ENCODE peak calls at places on chromosomes 5 and 9, in six cellular contexts. W, H, B, C, I and Z are unnamed samples.

GRCh38 chr5:131212471-131213021 is 41.8 kb downstream of the LYRM7 start:
- DNase-seq in I (peak; percentile 94), B (no peak), H (no peak), C (no peak), W (no peak), Z (no peak)

GRCh38 chr5:74312746-74313145 is 327.8 kb downstream of the ENC1 start:
- DNase-seq in C (no peak), H (no peak), I (no peak), W (peak; percentile 63), B (no peak), Z (no peak)

GRCh38 chr9:104868687-104869404 is 59.1 kb downstream of the ABCA1 start:
- DNase-seq in I (no peak), W (peak; percentile 91), H (no peak), C (peak; percentile 37), B (peak; percentile 27), Z (peak; percentile 55)

GRCh38 chr5:150155258-150156032 is at the start of gene PDGFRB:
- DNase-seq in H (no peak), B (peak; percentile 60), W (peak; percentile 89), I (no peak), C (peak; percentile 88), Z (no peak)

GRCh38 chr5:120631611-120632010 is 167.5 kb downstream of the PRR16 start:
- DNase-seq in I (no peak), B (no peak), H (no peak), C (no peak), W (no peak), Z (no peak)

GRCh38 chr9:22863736-22864135 is 417.1 kb downstream of the DMRTA1 start:
- DNase-seq in C (no peak), I (no peak), W (no peak), H (no peak), B (no peak), Z (no peak)

GRCh38 chr9:37656936-37657335 is 6.2 kb downstream of the FRMPD1 start:
- DNase-seq in I (no peak), H (no peak), B (no peak), W (no peak), C (no peak), Z (no peak)

GRCh38 chr5:150515446-150515845 is 7.5 kb downstream of the NDST1 start:
- DNase-seq in C (no peak), I (no peak), H (no peak), W (peak; percentile 83), B (no peak), Z (peak; percentile 62)

GRCh38 chr5:142844881-142845280 is 74.7 kb downstream of the ARHGAP26 start:
- DNase-seq in C (no peak), I (no peak), W (no peak), H (no peak), B (no peak), Z (no peak)

GRCh38 chr5:170226138-170226435 is 6.7 kb upstream of the C5orf58 start:
- DNase-seq in H (no peak), W (no peak), C (no peak), I (no peak), B (no peak), Z (no peak)

GRCh38 chr9:87437966-87438365 is 59.7 kb upstream of the DAPK1 start:
- DNase-seq in I (no peak), H (no peak), C (no peak), W (no peak), B (no peak), Z (no peak)

GRCh38 chr9:115326461-115326860 is 208.5 kb upstream of the TNC start:
- DNase-seq in I (no peak), C (no peak), H (no peak), W (no peak), B (no peak), Z (no peak)

GRCh38 chr5:73591698-73592501 is 26.4 kb downstream of the UTP15 start:
- DNase-seq in C (peak; percentile 19), I (no peak), H (no peak), B (no peak), W (peak; percentile 79), Z (no peak)

GRCh38 chr5:81965510-81965909 is 6.3 kb upstream of the ATG10 start:
- DNase-seq in H (no peak), C (no peak), B (no peak), I (no peak), W (no peak), Z (no peak)
- TF ChIP-seq SMC3 in H (no peak), C (no peak), B (no peak), I (no peak), W (no peak), Z (no peak)

GRCh38 chr9:18675973-18676372 is 202.0 kb downstream of the ADAMTSL1 start:
- DNase-seq in H (no peak), I (no peak), B (no peak), C (no peak), W (no peak), Z (no peak)

GRCh38 chr9:18672706-18673105 is 198.8 kb downstream of the ADAMTSL1 start:
- DNase-seq in I (no peak), C (no peak), W (peak; percentile 19), B (no peak), H (no peak), Z (no peak)

GRCh38 chr9:18675345-18675744 is 201.4 kb downstream of the ADAMTSL1 start:
- DNase-seq in W (peak; percentile 19), I (no peak), C (no peak), B (no peak), H (no peak), Z (no peak)

GRCh38 chr9:18676501-18676900 is 202.5 kb downstream of the ADAMTSL1 start:
- DNase-seq in I (no peak), H (no peak), W (no peak), B (no peak), C (no peak), Z (no peak)

DNA sequence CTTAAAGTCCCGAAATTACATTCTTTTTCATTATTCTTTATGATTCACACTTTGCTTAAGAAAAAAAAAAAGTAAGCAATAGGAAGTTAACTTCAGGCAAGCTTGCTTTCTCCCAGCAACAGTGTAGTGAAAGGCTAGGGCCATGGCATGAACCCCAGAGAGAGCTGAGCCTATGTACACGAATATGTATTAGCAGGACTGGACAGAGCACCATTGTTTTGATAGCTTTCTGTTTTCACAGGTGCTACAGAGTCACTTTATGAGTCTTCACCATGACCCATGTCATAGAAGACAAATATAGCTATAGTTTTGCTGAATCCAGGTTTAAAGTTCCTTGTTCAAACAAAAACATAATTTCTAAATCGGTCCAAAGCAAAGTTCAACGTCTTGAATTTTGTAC is 199.2 kb downstream of the ADAMTSL1 start:
- DNase-seq in C (no peak), B (no peak), W (no peak), I (no peak), H (no peak), Z (no peak)
- TF ChIP-seq SMC3 in C (no peak), B (no peak), W (no peak), I (no peak), H (no peak), Z (no peak)

DNA sequence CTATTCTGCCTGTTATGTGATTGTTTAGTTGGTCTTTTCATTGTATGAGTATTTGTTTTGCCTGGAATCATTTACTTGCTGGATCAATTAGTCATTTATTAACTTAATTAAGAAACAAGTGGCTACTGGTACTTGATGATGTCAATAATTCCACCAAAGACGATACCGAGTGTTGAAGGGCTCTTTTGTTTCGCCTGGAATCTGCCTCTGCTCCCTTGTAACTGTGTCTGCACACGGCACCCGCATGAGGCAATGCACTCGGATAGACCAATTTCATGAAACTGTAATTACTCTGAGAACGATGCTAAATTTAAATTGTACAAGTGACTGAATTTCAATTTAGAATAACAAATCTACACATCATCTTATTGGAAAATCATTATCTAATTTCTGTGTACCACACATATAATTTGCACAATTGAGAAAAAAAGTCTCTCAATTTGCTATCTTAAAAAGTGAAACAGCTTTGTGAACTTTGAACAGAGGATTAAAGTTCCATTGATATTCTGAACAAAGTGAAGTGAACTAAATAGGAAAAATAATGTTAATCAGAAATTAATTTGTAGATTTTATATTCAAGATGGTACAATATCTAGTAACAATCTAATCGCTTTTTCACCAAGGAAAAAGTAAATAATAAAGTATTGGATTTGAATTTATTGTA is 143.2 kb downstream of the CTNND2 start:
- DNase-seq in H (no peak), I (no peak), C (no peak), W (no peak), B (no peak), Z (no peak)
- TF ChIP-seq SMC3 in H (no peak), I (no peak), C (no peak), W (no peak), B (no peak), Z (no peak)

GRCh38 chr5:65566505-65566904 is 3.4 kb downstream of the PPWD1 start:
- DNase-seq in C (no peak), H (no peak), I (no peak), W (no peak), B (no peak), Z (no peak)
- TF ChIP-seq SMC3 in C (no peak), H (no peak), I (no peak), W (no peak), B (no peak), Z (no peak)

DNA sequence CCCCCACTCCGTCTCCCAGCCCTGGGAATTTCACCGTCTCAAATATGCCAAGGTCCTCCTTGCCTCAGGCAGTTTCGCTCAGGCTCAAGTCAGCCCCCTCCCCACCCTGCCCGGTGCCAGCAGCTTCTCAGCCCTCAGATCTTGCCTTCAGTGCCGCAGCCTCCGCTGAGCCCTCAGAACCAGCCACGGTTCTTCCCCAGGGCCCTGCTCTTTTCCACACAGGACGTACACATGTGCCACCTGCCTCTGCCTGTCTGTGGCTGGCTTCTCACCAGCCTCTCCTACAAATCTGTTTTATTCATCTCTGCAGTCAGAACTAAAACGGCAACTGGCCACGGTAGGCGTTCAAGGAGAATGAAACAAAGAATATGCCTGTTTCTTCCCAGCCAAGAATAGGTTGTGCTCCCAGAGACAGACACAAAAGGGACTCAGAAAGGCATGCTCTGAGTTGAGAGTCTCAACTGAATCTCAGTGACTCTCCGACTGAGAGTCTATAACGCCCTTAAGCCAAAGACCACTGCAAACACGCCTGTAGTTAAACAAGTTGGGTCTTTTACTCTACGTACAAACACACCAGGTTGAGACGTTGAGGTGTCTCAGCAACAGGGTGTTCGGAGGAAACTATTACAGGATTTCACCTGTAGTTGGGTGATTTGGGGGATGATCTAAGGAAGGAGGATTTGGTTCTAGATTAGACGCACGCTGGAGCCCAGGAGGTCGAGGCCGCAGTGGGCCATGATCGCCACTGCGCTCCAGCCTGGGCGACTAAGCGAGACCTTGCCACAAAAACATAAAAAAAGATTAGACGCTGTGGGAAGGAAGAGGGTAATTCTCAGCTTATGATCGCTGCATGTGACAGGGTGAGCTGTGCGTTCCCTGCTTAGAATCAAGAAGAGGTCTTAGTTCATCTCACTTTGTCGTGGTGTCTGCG is 10.5 kb upstream of the GRIN1 start:
- DNase-seq in W (no peak), C (peak; percentile 14), B (peak; percentile 18), I (no peak), H (no peak), Z (no peak)
- TF ChIP-seq SMC3 in W (no peak), C (no peak), B (no peak), I (no peak), H (no peak), Z (no peak)

GRCh38 chr9:136339173-136339957 is 12.0 kb downstream of the GPSM1 start:
- DNase-seq in B (peak; percentile 71), H (peak; percentile 62), W (peak; percentile 53), C (peak; percentile 83), I (no peak), Z (peak; percentile 74)
- TF ChIP-seq SMC3 in B (peak; percentile 89), H (peak; percentile 55), W (peak; percentile 61), C (peak; percentile 42), I (peak; percentile 88), Z (peak; percentile 76)